ENCODE peak calls at places on chromosomes 2 and 18, in four cellular contexts. A is substantia nigra, S is lower leg skin, W is WTC11. Z is an unnamed sample.

GRCh38 chr2:221731432-221731831 is 159.3 kb upstream of the EPHA4 start:
- DNase-seq in A (no peak), S (no peak), W (no peak), Z (no peak)

GRCh38 chr18:25093131-25093530 is 258.8 kb downstream of the ZNF521 start:
- DNase-seq in A (no peak), S (no peak), W (no peak), Z (no peak)

GRCh38 chr18:55012041-55012440 is 52.8 kb upstream of the CCDC68 start:
- DNase-seq in A (no peak), S (no peak), W (no peak), Z (no peak)

GRCh38 chr2:235494716-235495372 is 1.0 kb downstream of the AGAP1 start:
- DNase-seq in A (no peak), S (no peak), W (no peak), Z (peak; percentile 89)

GRCh38 chr2:200756618-200757321 is 54.9 kb upstream of the BZW1 start:
- DNase-seq in A (no peak), S (peak; percentile 71), W (no peak), Z (no peak)

GRCh38 chr2:196601430-196602306 is 37.8 kb upstream of the CCDC150 start:
- DNase-seq in A (no peak), S (peak; percentile 86), W (no peak), Z (no peak)

GRCh38 chr2:27727257-27727656 is 44.3 kb upstream of the MRPL33 start:
- DNase-seq in A (no peak), S (peak; percentile 75), W (no peak), Z (no peak)

GRCh38 chr2:226796012-226796839 is 3.4 kb downstream of the IRS1 start:
- DNase-seq in A (no peak), S (no peak), W (no peak), Z (peak; percentile 71)

Z was measured in posterior cingulate gyrus.